ENCODE peak calls at places on chromosome 14, in seven cellular contexts. C is suprapubic skin, X is astrocyte, U is GM12865, G is IMR-90, H is colonic mucosa, Q is bronchial epithelial cell. B is an unnamed sample.

GRCh38 chr14:95300697-95301526 is 18.8 kb downstream of the CLMN start:
- DNase-seq in C (no peak), X (no peak), U (no peak), G (no peak), H (no peak), Q (no peak), B (no peak)

GRCh38 chr14:73740921-73741326 is 26.7 kb upstream of the PNMA1 start:
- DNase-seq in C (no peak), X (no peak), U (no peak), G (no peak), H (peak), Q (peak), B (no peak)

GRCh38 chr14:97311411-97311810 is 514.2 kb downstream of the VRK1 start:
- DNase-seq in C (no peak), X (no peak), U (peak), G (no peak), H (no peak), Q (no peak), B (no peak)

GRCh38 chr14:92596328-92596943 is 82.9 kb downstream of the RIN3 start:
- DNase-seq in C (no peak), X (no peak), U (no peak), G (no peak), H (no peak), Q (no peak), B (no peak)

GRCh38 chr14:73774244-73774575 is 60.0 kb upstream of the PNMA1 start:
- DNase-seq in C (no peak), X (no peak), U (peak), G (no peak), H (no peak), Q (no peak), B (no peak)

GRCh38 chr14:45361727-45362126 is 108.7 kb upstream of the MIS18BP1 start:
- DNase-seq in C (no peak), X (no peak), U (no peak), G (no peak), H (no peak), Q (peak), B (no peak)

GRCh38 chr14:100867631-100868315 is 35.7 kb downstream of the RTL1 start:
- DNase-seq in C (peak), X (no peak), U (no peak), G (no peak), H (no peak), Q (no peak), B (no peak)

GRCh38 chr14:65849558-65849957 is 437.0 kb downstream of the FUT8 start:
- DNase-seq in C (no peak), X (no peak), U (no peak), G (no peak), H (no peak), Q (no peak), B (peak)

GRCh38 chr14:74941676-74942097 is 13.7 kb downstream of the PGF start:
- DNase-seq in C (no peak), X (peak), U (peak), G (peak), H (no peak), Q (peak), B (no peak)

GRCh38 chr14:84927096-84927910 is 602.6 kb upstream of the FLRT2 start:
- DNase-seq in C (no peak), X (no peak), U (no peak), G (no peak), H (no peak), Q (peak), B (no peak)

GRCh38 chr14:100669468-100669867 is 57.2 kb upstream of the DLK1 start:
- DNase-seq in C (no peak), X (no peak), U (no peak), G (no peak), H (no peak), Q (no peak), B (no peak)

DNA sequence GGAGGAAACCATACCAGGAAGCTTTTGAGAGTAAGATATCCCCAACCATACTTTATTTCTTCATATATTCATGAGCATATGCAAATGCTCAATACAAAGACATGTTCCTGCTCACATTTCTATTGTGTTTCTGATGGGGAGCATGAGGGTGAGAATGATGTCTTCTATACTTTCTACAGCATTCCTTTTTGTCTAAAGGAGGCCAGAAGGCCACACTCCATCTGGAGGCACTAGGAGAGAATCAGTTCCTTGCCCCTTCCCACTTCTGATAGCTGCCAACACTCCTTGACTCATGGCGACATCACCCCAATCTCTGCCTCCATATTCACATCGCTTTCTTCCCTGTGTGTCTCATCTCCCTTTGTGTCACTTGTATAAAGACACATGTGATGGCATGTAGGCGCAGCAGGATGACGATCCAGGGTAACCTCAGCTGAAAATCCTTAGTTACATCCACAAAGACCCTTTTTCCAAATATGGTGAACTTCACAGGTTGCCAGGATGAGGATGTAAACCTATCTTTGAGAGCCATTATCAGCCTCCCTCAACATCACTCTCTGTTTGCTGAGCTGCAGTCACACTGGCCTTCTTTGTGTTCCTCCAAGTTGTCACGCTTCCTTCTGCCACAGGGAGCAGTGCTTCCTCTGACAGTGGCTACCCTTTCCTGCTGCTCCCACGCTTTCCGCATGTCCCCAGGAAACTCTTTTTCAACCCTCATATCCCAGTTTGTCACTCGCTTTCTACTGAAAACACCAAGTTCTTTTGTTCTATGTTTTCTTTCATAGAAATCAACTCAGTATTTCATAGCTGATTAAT is 96.9 kb downstream of the STXBP6 start:
- DNase-seq in C (no peak), X (no peak), U (no peak), G (peak), H (no peak), Q (no peak), B (no peak)
- TF ChIP-seq CTCF in C (no peak), X (no peak), U (no peak), G (no peak), H (peak), Q (no peak), B (no peak)

GRCh38 chr14:28141662-28142061 is 624.9 kb upstream of the FOXG1 start:
- DNase-seq in C (no peak), X (no peak), U (no peak), G (no peak), H (no peak), Q (no peak), B (no peak)

GRCh38 chr14:28143340-28143739 is 623.2 kb upstream of the FOXG1 start:
- DNase-seq in C (no peak), X (no peak), U (no peak), G (no peak), H (no peak), Q (no peak), B (no peak)

GRCh38 chr14:28142400-28143015 is 624.1 kb upstream of the FOXG1 start:
- DNase-seq in C (no peak), X (no peak), U (no peak), G (no peak), H (no peak), Q (peak), B (no peak)
- TF ChIP-seq CTCF in C (no peak), X (peak), U (no peak), G (no peak), H (no peak), Q (peak), B (peak)

GRCh38 chr14:35079742-35080141 is 33.7 kb downstream of the FAM177A1 start:
- DNase-seq in C (no peak), X (no peak), U (no peak), G (no peak), H (no peak), Q (peak), B (no peak)

GRCh38 chr14:35083530-35084150 is 37.6 kb downstream of the FAM177A1 start:
- DNase-seq in C (no peak), X (no peak), U (no peak), G (no peak), H (peak), Q (no peak), B (no peak)

DNA sequence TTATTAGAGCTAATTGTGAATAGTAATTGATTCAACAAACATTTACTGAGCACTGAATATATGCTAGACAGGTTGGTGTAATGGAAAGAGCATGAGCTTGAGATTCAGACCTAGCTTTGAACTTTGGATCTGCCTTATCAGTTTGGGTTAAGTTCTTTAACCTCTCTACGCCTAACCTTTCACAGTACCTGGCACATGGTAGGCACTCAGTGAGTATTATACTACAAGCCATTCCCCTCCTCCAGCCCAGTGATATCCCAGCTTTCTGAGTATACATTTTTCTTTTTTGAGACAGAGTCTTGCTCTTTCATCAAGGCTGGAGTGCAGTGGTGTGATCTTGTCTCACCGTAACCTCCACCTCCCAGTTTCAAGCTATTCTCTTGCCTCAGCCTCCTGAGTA is 32.0 kb downstream of the FAM177A1 start:
- DNase-seq in C (no peak), X (no peak), U (no peak), G (no peak), H (peak), Q (no peak), B (no peak)
- TF ChIP-seq CTCF in C (no peak), X (no peak), U (no peak), G (no peak), H (no peak), Q (no peak), B (no peak)

GRCh38 chr14:22837059-22837749 is 819 bp downstream of the MMP14 start:
- DNase-seq in C (peak), X (no peak), U (no peak), G (peak), H (peak), Q (no peak), B (no peak)
- TF ChIP-seq CTCF in C (no peak), X (no peak), U (no peak), G (no peak), H (no peak), Q (peak), B (no peak)

GRCh38 chr14:54722791-54723432 is 156.0 kb downstream of the SAMD4A start:
- DNase-seq in C (no peak), X (peak), U (peak), G (peak), H (no peak), Q (peak), B (no peak)

GRCh38 chr14:54727929-54728328 is 161.0 kb downstream of the SAMD4A start:
- DNase-seq in C (no peak), X (no peak), U (no peak), G (no peak), H (no peak), Q (no peak), B (no peak)

GRCh38 chr14:54724772-54725325 is 157.9 kb downstream of the SAMD4A start:
- DNase-seq in C (no peak), X (no peak), U (no peak), G (no peak), H (no peak), Q (no peak), B (no peak)

GRCh38 chr14:54725998-54726397 is 159.1 kb downstream of the SAMD4A start:
- DNase-seq in C (no peak), X (no peak), U (no peak), G (no peak), H (no peak), Q (no peak), B (no peak)

GRCh38 chr14:54724123-54724522 is 157.2 kb downstream of the SAMD4A start:
- DNase-seq in C (no peak), X (no peak), U (no peak), G (no peak), H (no peak), Q (no peak), B (no peak)
- TF ChIP-seq CTCF in C (no peak), X (no peak), U (no peak), G (no peak), H (no peak), Q (no peak), B (no peak)

DNA sequence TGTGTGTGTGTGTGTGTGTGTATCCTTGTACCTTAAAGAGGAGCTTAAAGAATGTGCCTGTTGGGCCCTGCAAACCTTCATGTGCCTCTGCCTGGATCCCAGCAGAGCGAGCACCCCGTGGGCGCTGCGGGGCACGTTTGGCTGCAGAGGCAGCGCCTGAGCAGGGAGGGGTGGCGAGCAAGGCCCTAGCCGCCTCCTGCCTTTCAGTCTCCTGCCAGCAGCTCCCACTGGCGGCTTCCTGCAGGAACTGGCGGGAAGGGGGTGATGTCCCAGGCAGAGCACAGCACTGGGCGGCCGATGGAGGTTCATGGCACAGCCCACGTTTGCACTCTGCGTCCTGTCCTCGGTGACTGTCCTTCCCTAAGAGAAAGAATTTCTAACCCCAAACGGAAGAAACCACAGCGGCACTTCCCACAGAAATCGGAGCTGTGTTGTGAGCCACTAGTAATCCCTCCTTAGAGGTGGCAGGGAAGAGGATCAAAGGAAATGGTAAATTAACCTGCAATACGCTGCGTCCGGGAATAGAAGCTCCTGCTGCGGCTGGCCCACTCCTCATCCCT is 19.8 kb downstream of the ZBTB42 start:
- DNase-seq in C (peak), X (peak), U (no peak), G (peak), H (peak), Q (peak), B (peak)
- TF ChIP-seq CTCF in C (peak), X (peak), U (no peak), G (peak), H (peak), Q (peak), B (peak)

GRCh38 chr14:26281280-26281998 is 316.4 kb downstream of the NOVA1 start:
- DNase-seq in C (no peak), X (peak), U (no peak), G (peak), H (no peak), Q (peak), B (no peak)

GRCh38 chr14:26282578-26282977 is 315.3 kb downstream of the NOVA1 start:
- DNase-seq in C (no peak), X (no peak), U (no peak), G (no peak), H (no peak), Q (peak), B (no peak)

DNA sequence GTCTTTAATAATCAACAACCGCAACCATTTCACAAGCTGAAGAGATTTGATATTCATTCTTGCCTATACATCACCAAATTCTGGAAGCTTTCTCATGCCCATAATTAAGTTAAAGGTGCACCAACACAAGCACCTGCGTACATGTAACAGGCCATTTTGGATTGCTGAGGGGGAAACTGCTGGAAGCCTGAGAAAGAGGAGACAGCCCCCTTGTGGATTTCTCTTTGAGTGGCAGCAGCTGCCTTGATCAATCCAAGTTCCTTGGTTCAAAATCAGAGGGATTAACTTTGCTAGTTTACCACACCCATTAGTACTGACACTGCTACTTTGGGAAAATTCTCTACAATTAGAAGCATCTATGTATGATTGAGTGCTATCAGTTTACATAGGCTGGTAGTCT is 321.1 kb downstream of the NOVA1 start:
- DNase-seq in C (no peak), X (no peak), U (no peak), G (no peak), H (no peak), Q (no peak), B (no peak)
- TF ChIP-seq CTCF in C (no peak), X (peak), U (no peak), G (peak), H (no peak), Q (no peak), B (no peak)

GRCh38 chr14:77278461-77279230 is 7.6 kb upstream of the NGB start:
- DNase-seq in C (no peak), X (no peak), U (no peak), G (no peak), H (no peak), Q (no peak), B (no peak)
- TF ChIP-seq CTCF in C (no peak), X (no peak), U (peak), G (peak), H (no peak), Q (no peak), B (no peak)

GRCh38 chr14:90454041-90455000 is 57.5 kb downstream of the CALM1 start:
- DNase-seq in C (no peak), X (peak), U (peak), G (peak), H (peak), Q (peak), B (no peak)
- TF ChIP-seq CTCF in C (no peak), X (no peak), U (no peak), G (no peak), H (no peak), Q (peak), B (no peak)